ENCODE peak calls at places on chromosome 6, in four cellular contexts. R is breast epithelium, T is IMR-90, S is fibroblast of lung. H is an unnamed sample.

GRCh38 chr6:134281388-134281787 is 36.5 kb downstream of the SGK1 start:
- DNase-seq in R (no peak), T (no peak), S (no peak), H (no peak)

GRCh38 chr6:12343440-12344162 is 53.4 kb downstream of the EDN1 start:
- DNase-seq in R (no peak), T (peak; percentile 44), S (no peak), H (no peak)

GRCh38 chr6:158861686-158862381 is 42.7 kb upstream of the EZR start:
- DNase-seq in R (no peak), T (peak; percentile 45), S (no peak), H (no peak)

GRCh38 chr6:164628302-164628931 is 681.0 kb downstream of the C6orf118 start:
- DNase-seq in R (no peak), T (no peak), S (no peak), H (no peak)

GRCh38 chr6:9583946-9584345 is 830.9 kb downstream of the TFAP2A start:
- DNase-seq in R (no peak), T (no peak), S (no peak), H (no peak)

GRCh38 chr6:131831886-131832285 is 24.1 kb downstream of the ENPP1 start:
- DNase-seq in R (no peak), T (no peak), S (no peak), H (no peak)

GRCh38 chr6:157106487-157106886 is 216.8 kb downstream of the TMEM242 start:
- DNase-seq in R (no peak), T (peak; percentile 78), S (peak; percentile 72), H (no peak)

GRCh38 chr6:76876922-76877553 is 586.3 kb downstream of the HTR1B start:
- DNase-seq in R (no peak), T (peak; percentile 12), S (peak; percentile 6), H (peak; percentile 17)

GRCh38 chr6:290111-290932 is 2.0 kb upstream of the DUSP22 start:
- DNase-seq in R (no peak), T (no peak), S (no peak), H (no peak)

GRCh38 chr6:10175330-10175729 is 239.5 kb downstream of the TFAP2A start:
- DNase-seq in R (no peak), T (no peak), S (no peak), H (no peak)

GRCh38 chr6:26031595-26032386 is 55.4 kb upstream of the HFE start:
- DNase-seq in R (peak; percentile 81), T (peak; percentile 97), S (peak; percentile 98), H (peak; percentile 81)

GRCh38 chr6:65469650-65470049 is 237.4 kb downstream of the EYS start:
- DNase-seq in R (no peak), T (no peak), S (no peak), H (no peak)

GRCh38 chr6:28864321-28864923 is 59.4 kb downstream of the TRIM27 start:
- DNase-seq in R (peak; percentile 58), T (no peak), S (no peak), H (no peak)

GRCh38 chr6:163950159-163950558 is 535.6 kb downstream of the QKI start:
- DNase-seq in R (no peak), T (peak; percentile 50), S (peak; percentile 89), H (no peak)

GRCh38 chr6:29633532-29633901 is 534 bp upstream of the GABBR1 start:
- DNase-seq in R (no peak), T (peak; percentile 15), S (no peak), H (no peak)

GRCh38 chr6:36662827-36663256 is 15.7 kb upstream of the CDKN1A start:
- DNase-seq in R (no peak), T (no peak), S (no peak), H (no peak)

GRCh38 chr6:128327890-128328289 is 192.5 kb downstream of the PTPRK start:
- DNase-seq in R (no peak), T (peak; percentile 16), S (no peak), H (no peak)

GRCh38 chr6:46937623-46938022 is 15.9 kb upstream of the ADGRF5 start:
- DNase-seq in R (no peak), T (no peak), S (no peak), H (no peak)

GRCh38 chr6:152096863-152097496 is 289.5 kb downstream of the ESR1 start:
- DNase-seq in R (no peak), T (peak; percentile 94), S (peak; percentile 86), H (no peak)

GRCh38 chr6:7493866-7494265 is 47.6 kb upstream of the DSP start:
- DNase-seq in R (no peak), T (no peak), S (no peak), H (no peak)

GRCh38 chr6:1007159-1007558 is 304.7 kb upstream of the FOXQ1 start:
- DNase-seq in R (no peak), T (no peak), S (no peak), H (no peak)

GRCh38 chr6:28719275-28719940 is 193.7 kb downstream of the GPX5 start:
- DNase-seq in R (no peak), T (peak; percentile 50), S (peak; percentile 18), H (no peak)

GRCh38 chr6:106629103-106629858 is at the start of the genes QRSL1 and RTN4IP1:
- DNase-seq in R (peak; percentile 84), T (peak; percentile 92), S (peak; percentile 88), H (peak; percentile 86)

GRCh38 chr6:43904311-43905123 is 134.5 kb downstream of the VEGFA start:
- DNase-seq in R (no peak), T (no peak), S (peak; percentile 36), H (no peak)

GRCh38 chr6:68071740-68072139 is 563.3 kb upstream of the ADGRB3 start:
- DNase-seq in R (no peak), T (no peak), S (no peak), H (no peak)

GRCh38 chr6:130945401-130945919 is 117.6 kb downstream of the EPB41L2 start:
- DNase-seq in R (no peak), T (peak; percentile 33), S (peak; percentile 85), H (no peak)

GRCh38 chr6:162538643-162539064 is 188.9 kb downstream of the PRKN start:
- DNase-seq in R (no peak), T (no peak), S (no peak), H (no peak)

DNA sequence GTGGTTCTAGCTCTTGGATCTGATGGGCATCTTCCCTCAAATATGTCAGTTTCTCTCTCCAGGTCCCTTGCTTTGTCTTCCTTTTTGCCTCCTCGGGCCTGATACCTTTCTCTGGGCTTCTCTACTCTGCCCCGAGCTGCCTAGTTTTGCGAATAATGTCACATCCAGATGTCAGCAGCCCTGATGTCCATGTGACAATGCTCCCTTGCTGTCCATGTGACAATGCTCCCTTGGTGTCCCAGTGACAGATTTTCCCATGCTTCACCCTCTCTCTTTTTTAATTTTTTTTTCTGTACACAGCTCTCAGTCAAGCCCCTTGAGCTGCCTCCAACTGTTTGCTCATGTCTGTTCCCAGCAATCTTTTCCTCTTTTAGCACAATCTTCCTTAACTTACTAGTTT is 6.4 kb downstream of the TRAF3IP2 start:
- DNase-seq in R (no peak), T (no peak), S (no peak), H (no peak)
- H3K27ac ChIP-seq in R (peak overlapping the region; percentile 58), T (peak overlapping the region; percentile 13), S (no peak overlapping the region), H (no peak overlapping the region)

GRCh38 chr6:155177369-155177961 is 86.3 kb upstream of the CLDN20 start:
- DNase-seq in R (no peak), T (peak; percentile 76), S (peak; percentile 54), H (peak; percentile 58)

GRCh38 chr6:155174576-155175174 is 89.1 kb upstream of the CLDN20 start:
- DNase-seq in R (peak; percentile 37), T (peak; percentile 81), S (peak; percentile 79), H (peak; percentile 72)

GRCh38 chr6:155170519-155170918 is 93.3 kb upstream of the CLDN20 start:
- DNase-seq in R (no peak), T (no peak), S (no peak), H (no peak)

GRCh38 chr6:155171109-155171746 is 92.6 kb upstream of the CLDN20 start:
- DNase-seq in R (peak; percentile 36), T (peak; percentile 89), S (peak; percentile 95), H (peak; percentile 22)

GRCh38 chr6:155171747-155172191 is 92.0 kb upstream of the CLDN20 start:
- DNase-seq in R (no peak), T (peak; percentile 69), S (peak; percentile 84), H (no peak)
- H3K27ac ChIP-seq in R (peak overlapping the region; percentile 46), T (no peak overlapping the region), S (peak overlapping the region; percentile 73), H (peak overlapping the region; percentile 8)

DNA sequence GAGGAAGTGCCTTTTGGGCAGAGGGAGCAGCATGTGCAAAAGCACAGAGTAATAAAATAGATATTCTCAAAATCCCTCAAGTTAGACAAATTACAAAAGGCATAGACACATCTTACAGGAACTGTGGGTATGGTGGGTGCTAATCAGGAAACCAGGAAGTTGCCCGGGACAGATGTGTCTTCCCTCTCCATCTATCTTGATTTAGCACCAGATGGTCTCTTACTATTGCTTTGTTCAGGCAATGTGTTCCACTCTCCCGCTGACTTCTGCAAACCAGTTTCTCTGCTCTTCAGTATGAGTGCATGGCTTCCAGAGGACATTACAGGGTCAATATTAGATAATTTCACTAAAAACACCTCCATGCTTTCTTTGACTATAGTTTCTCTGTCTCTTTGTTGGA is 13.2 kb downstream of the CITED2 start:
- DNase-seq in R (no peak), T (no peak), S (no peak), H (no peak)
- H3K27ac ChIP-seq in R (no peak overlapping the region), T (no peak overlapping the region), S (no peak overlapping the region), H (no peak overlapping the region)

GRCh38 chr6:63734923-63735322 is 99.3 kb downstream of the PHF3 start:
- DNase-seq in R (no peak), T (no peak), S (no peak), H (no peak)

GRCh38 chr6:63730311-63730710 is 94.7 kb downstream of the PHF3 start:
- DNase-seq in R (no peak), T (peak; percentile 31), S (no peak), H (no peak)

GRCh38 chr6:63731946-63732735 is 96.5 kb downstream of the PHF3 start:
- DNase-seq in R (no peak), T (peak; percentile 47), S (peak; percentile 51), H (no peak)
- H3K27ac ChIP-seq in R (no peak overlapping the region), T (no peak overlapping the region), S (no peak overlapping the region), H (no peak overlapping the region)

GRCh38 chr6:169141706-169142705 is 111.6 kb downstream of the THBS2 start:
- DNase-seq in R (no peak), T (peak; percentile 46), S (peak; percentile 45), H (no peak)

GRCh38 chr6:169146536-169146935 is 107.1 kb downstream of the THBS2 start:
- DNase-seq in R (no peak), T (no peak), S (no peak), H (no peak)

GRCh38 chr6:169144356-169144755 is 109.3 kb downstream of the THBS2 start:
- DNase-seq in R (no peak), T (no peak), S (no peak), H (no peak)

GRCh38 chr6:169145476-169145875 is 108.2 kb downstream of the THBS2 start:
- DNase-seq in R (no peak), T (peak; percentile 76), S (no peak), H (no peak)

DNA sequence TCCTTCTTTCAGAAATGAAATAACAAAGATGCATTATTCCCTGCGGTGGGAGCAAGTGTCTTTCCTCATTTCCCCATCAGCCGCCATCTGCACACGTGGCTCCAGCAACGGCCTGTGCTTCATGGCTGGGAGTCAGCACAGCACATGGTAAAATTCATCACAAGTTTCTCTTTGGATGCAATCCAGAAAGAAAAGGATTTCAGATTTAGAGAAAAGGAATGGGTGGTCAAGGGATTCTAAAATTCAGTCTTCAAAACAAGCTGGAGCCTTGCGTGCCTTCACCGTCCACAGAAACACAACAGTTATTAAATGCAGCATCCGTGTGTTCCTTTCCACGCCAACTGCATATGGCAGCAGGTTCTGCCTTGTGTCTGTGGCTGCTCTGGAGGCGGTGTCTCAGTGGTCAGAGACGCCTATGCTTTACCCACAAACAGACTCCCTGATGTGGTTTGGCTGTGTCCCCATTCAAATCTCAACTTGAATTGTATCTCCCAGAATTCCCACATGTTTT is 107.6 kb downstream of the THBS2 start:
- DNase-seq in R (peak; percentile 49), T (peak; percentile 59), S (peak; percentile 79), H (no peak)
- H3K27ac ChIP-seq in R (peak overlapping the region; percentile 77), T (peak overlapping the region; percentile 92), S (peak overlapping the region; percentile 10), H (no peak overlapping the region)